ENCODE peak calls at places on chromosomes 11 and 22, in four cellular contexts. One of them, this sample, is unnamed.

GRCh38 chr11:64312947-64313346 is 4.4 kb downstream of the TRMT112 start:
- DNase-seq in H1: no peak
- DNase-seq in HepG2: no peak
- DNase-seq in GM12878: no peak
- DNase-seq in this sample: no peak

GRCh38 chr11:118046051-118046963 is 30.6 kb upstream of the TMPRSS4 start:
- DNase-seq in H1: no peak
- DNase-seq in GM12878: peak
- DNase-seq in HepG2: no peak
- DNase-seq in this sample: no peak

GRCh38 chr22:26546282-26546681 is 34.0 kb upstream of the TFIP11 start:
- DNase-seq in HepG2: no peak
- DNase-seq in GM12878: no peak
- DNase-seq in H1: no peak
- DNase-seq in this sample: no peak

GRCh38 chr22:34111210-34111824 is 191.0 kb upstream of the LARGE1 start:
- DNase-seq in GM12878: no peak
- DNase-seq in H1: peak
- DNase-seq in HepG2: peak
- DNase-seq in this sample: peak

GRCh38 chr11:35398881-35399280 is 20.5 kb downstream of the SLC1A2 start:
- DNase-seq in GM12878: no peak
- DNase-seq in H1: no peak
- DNase-seq in HepG2: no peak
- DNase-seq in this sample: no peak

GRCh38 chr11:15867886-15868285 is 488.5 kb downstream of the SOX6 start:
- DNase-seq in GM12878: no peak
- DNase-seq in H1: no peak
- DNase-seq in HepG2: no peak
- DNase-seq in this sample: no peak

GRCh38 chr11:94746721-94747120 is 21.4 kb upstream of the AMOTL1 start:
- DNase-seq in HepG2: no peak
- DNase-seq in GM12878: no peak
- DNase-seq in H1: no peak
- DNase-seq in this sample: no peak

GRCh38 chr11:119756169-119756568 is 27.2 kb upstream of the NECTIN1 start:
- DNase-seq in H1: no peak
- DNase-seq in GM12878: no peak
- DNase-seq in HepG2: no peak
- DNase-seq in this sample: no peak

GRCh38 chr11:67265633-67266423 is 445 bp upstream of the GRK2 start:
- DNase-seq in H1: peak
- DNase-seq in HepG2: peak
- DNase-seq in GM12878: no peak
- DNase-seq in this sample: peak

GRCh38 chr11:119975561-119976152 is 162.3 kb downstream of the TRIM29 start:
- DNase-seq in HepG2: no peak
- DNase-seq in H1: peak
- DNase-seq in GM12878: no peak
- DNase-seq in this sample: no peak

GRCh38 chr11:101362643-101363042 is 221.2 kb downstream of the TRPC6 start:
- DNase-seq in HepG2: no peak
- DNase-seq in H1: no peak
- DNase-seq in GM12878: no peak
- DNase-seq in this sample: no peak

GRCh38 chr11:134385774-134386565 is 26.1 kb downstream of the B3GAT1 start:
- DNase-seq in H1: no peak
- DNase-seq in HepG2: no peak
- DNase-seq in GM12878: no peak
- DNase-seq in this sample: no peak

GRCh38 chr11:83174008-83174407 is 17.1 kb downstream of the PCF11 start:
- DNase-seq in H1: no peak
- DNase-seq in HepG2: no peak
- DNase-seq in GM12878: no peak
- DNase-seq in this sample: no peak

GRCh38 chr22:42080287-42080686 is 787 bp downstream of the SMDT1 start:
- DNase-seq in HepG2: no peak
- DNase-seq in H1: no peak
- DNase-seq in GM12878: no peak
- DNase-seq in this sample: peak

GRCh38 chr22:30882181-30882771 is 86.3 kb downstream of the MORC2 start:
- DNase-seq in H1: no peak
- DNase-seq in HepG2: no peak
- DNase-seq in GM12878: no peak
- DNase-seq in this sample: peak

GRCh38 chr11:102522332-102523207 is 8.0 kb downstream of the MMP7 start:
- DNase-seq in HepG2: no peak
- DNase-seq in GM12878: no peak
- DNase-seq in H1: no peak
- DNase-seq in this sample: no peak

GRCh38 chr11:93169950-93170561 is 27.7 kb downstream of the SLC36A4 start:
- DNase-seq in HepG2: peak
- DNase-seq in GM12878: no peak
- DNase-seq in H1: no peak
- DNase-seq in this sample: no peak

GRCh38 chr11:43581370-43582023 is 99.0 kb upstream of the HSD17B12 start:
- DNase-seq in HepG2: no peak
- DNase-seq in H1: no peak
- DNase-seq in GM12878: no peak
- DNase-seq in this sample: no peak

GRCh38 chr11:62921573-62922188 is 518 bp upstream of the CHRM1 start:
- DNase-seq in HepG2: no peak
- DNase-seq in GM12878: no peak
- DNase-seq in H1: no peak
- DNase-seq in this sample: peak

GRCh38 chr11:71068963-71069362 is 183.4 kb downstream of the SHANK2 start:
- DNase-seq in H1: no peak
- DNase-seq in GM12878: no peak
- DNase-seq in HepG2: no peak
- DNase-seq in this sample: no peak

GRCh38 chr11:105975128-105975527 is 46.9 kb downstream of the MSANTD4 start:
- DNase-seq in H1: no peak
- DNase-seq in GM12878: no peak
- DNase-seq in HepG2: no peak
- DNase-seq in this sample: no peak

GRCh38 chr11:129426776-129427175 is 51.1 kb downstream of the BARX2 start:
- DNase-seq in H1: no peak
- DNase-seq in HepG2: no peak
- DNase-seq in GM12878: no peak
- DNase-seq in this sample: no peak

GRCh38 chr11:44032304-44033085 is 15.3 kb upstream of the ACCSL start:
- DNase-seq in GM12878: no peak
- DNase-seq in H1: peak
- DNase-seq in HepG2: no peak
- DNase-seq in this sample: no peak

GRCh38 chr11:94449437-94449836 is 44.2 kb downstream of the MRE11 start:
- DNase-seq in GM12878: no peak
- DNase-seq in H1: no peak
- DNase-seq in HepG2: peak
- DNase-seq in this sample: no peak

GRCh38 chr11:64291746-64292457 is 800 bp downstream of the KCNK4 start:
- DNase-seq in HepG2: no peak
- DNase-seq in H1: no peak
- DNase-seq in GM12878: no peak
- DNase-seq in this sample: no peak

GRCh38 chr11:120432056-120433018 is 79.2 kb upstream of the GRIK4 start:
- DNase-seq in H1: no peak
- DNase-seq in HepG2: peak
- DNase-seq in GM12878: peak
- DNase-seq in this sample: peak

GRCh38 chr11:76788661-76789442 is 5.7 kb downstream of the TSKU start:
- DNase-seq in H1: no peak
- DNase-seq in HepG2: peak
- DNase-seq in GM12878: no peak
- DNase-seq in this sample: no peak

GRCh38 chr22:19745155-19746133 is 15.1 kb upstream of the TBX1 start:
- DNase-seq in GM12878: no peak
- DNase-seq in HepG2: no peak
- DNase-seq in H1: no peak
- DNase-seq in this sample: no peak

GRCh38 chr11:69696749-69697488 is 6.9 kb downstream of the FGF19 start:
- DNase-seq in H1: no peak
- DNase-seq in GM12878: no peak
- DNase-seq in HepG2: no peak
- DNase-seq in this sample: no peak

GRCh38 chr11:83611616-83612015 is 325.4 kb upstream of the CCDC90B start:
- DNase-seq in GM12878: no peak
- DNase-seq in H1: no peak
- DNase-seq in HepG2: no peak
- DNase-seq in this sample: no peak

GRCh38 chr22:23750374-23750743 is 553 bp downstream of the ZNF70 start:
- DNase-seq in H1: no peak
- DNase-seq in HepG2: no peak
- DNase-seq in GM12878: no peak
- DNase-seq in this sample: no peak

GRCh38 chr11:132114185-132114584 is 743.8 kb downstream of the NTM start:
- DNase-seq in H1: no peak
- DNase-seq in HepG2: no peak
- DNase-seq in GM12878: no peak
- DNase-seq in this sample: peak

GRCh38 chr11:48020092-48020755 is 39.9 kb downstream of the PTPRJ start:
- DNase-seq in H1: no peak
- DNase-seq in GM12878: peak
- DNase-seq in HepG2: no peak
- DNase-seq in this sample: no peak

GRCh38 chr11:116931206-116931953 is 94.0 kb upstream of the APOA1 start:
- DNase-seq in H1: no peak
- DNase-seq in GM12878: no peak
- DNase-seq in HepG2: no peak
- DNase-seq in this sample: peak

GRCh38 chr11:75240381-75241035 is at the start of gene TPBGL:
- DNase-seq in GM12878: no peak
- DNase-seq in HepG2: no peak
- DNase-seq in H1: peak
- DNase-seq in this sample: peak
- TF ChIP-seq EZH2 in GM12878: no peak
- TF ChIP-seq EZH2 in HepG2: no peak
- TF ChIP-seq EZH2 in H1: peak
- TF ChIP-seq EZH2 in this sample: no peak

GRCh38 chr11:87392665-87393064 is 354.9 kb downstream of the TMEM135 start:
- DNase-seq in HepG2: no peak
- DNase-seq in GM12878: no peak
- DNase-seq in H1: no peak
- DNase-seq in this sample: no peak

GRCh38 chr11:87397250-87397649 is 359.5 kb downstream of the TMEM135 start:
- DNase-seq in HepG2: no peak
- DNase-seq in GM12878: no peak
- DNase-seq in H1: no peak
- DNase-seq in this sample: no peak

GRCh38 chr11:87394924-87395323 is 357.2 kb downstream of the TMEM135 start:
- DNase-seq in H1: no peak
- DNase-seq in GM12878: no peak
- DNase-seq in HepG2: no peak
- DNase-seq in this sample: no peak

DNA sequence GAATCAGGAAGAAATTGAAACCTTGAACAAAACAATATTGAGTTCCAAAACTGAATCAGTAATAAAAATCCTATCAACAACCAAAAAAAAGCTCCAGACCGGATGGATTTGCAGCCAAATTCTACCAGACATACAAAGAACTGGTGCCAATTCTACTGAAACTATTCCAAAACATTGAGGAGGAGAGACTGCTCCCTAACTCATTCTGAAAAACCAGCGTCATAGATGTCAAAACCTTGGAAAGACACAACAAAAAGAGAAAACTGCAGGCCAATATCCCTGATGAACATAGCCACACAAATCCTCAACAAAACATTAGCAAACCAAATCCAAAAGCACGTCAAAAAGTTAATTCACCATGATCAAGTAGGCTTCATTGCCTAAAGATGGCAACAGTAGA is 353.8 kb downstream of the TMEM135 start:
- DNase-seq in GM12878: no peak
- DNase-seq in HepG2: no peak
- DNase-seq in H1: no peak
- DNase-seq in this sample: no peak
- TF ChIP-seq EP300 in GM12878: no peak
- TF ChIP-seq EP300 in HepG2: no peak
- TF ChIP-seq EP300 in H1: no peak
- TF ChIP-seq EP300 in this sample: no peak

DNA sequence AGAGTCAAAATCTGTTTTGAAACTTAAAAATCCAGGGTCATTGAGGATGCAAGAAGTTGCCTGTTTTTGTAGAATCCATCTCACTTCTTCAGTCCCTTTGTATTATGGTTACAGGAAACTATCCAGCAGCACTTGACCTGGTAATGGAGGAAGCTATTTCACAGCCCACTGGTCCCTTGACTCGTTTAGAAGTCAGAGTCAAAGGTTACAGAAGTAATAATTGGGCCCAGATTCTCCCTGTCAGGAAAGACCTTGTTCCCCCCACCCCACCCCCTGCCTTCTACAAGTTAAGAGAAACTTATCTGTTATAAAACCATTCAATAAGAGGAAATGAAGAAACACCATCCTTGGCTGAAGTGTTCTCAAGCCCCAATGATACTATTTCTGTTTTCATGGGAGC is 65.8 kb downstream of the CSTPP1 start:
- DNase-seq in GM12878: no peak
- DNase-seq in HepG2: no peak
- DNase-seq in H1: no peak
- DNase-seq in this sample: no peak
- TF ChIP-seq CTCF in GM12878: no peak
- TF ChIP-seq CTCF in HepG2: no peak
- TF ChIP-seq CTCF in H1: no peak
- TF ChIP-seq CTCF in this sample: no peak

DNA sequence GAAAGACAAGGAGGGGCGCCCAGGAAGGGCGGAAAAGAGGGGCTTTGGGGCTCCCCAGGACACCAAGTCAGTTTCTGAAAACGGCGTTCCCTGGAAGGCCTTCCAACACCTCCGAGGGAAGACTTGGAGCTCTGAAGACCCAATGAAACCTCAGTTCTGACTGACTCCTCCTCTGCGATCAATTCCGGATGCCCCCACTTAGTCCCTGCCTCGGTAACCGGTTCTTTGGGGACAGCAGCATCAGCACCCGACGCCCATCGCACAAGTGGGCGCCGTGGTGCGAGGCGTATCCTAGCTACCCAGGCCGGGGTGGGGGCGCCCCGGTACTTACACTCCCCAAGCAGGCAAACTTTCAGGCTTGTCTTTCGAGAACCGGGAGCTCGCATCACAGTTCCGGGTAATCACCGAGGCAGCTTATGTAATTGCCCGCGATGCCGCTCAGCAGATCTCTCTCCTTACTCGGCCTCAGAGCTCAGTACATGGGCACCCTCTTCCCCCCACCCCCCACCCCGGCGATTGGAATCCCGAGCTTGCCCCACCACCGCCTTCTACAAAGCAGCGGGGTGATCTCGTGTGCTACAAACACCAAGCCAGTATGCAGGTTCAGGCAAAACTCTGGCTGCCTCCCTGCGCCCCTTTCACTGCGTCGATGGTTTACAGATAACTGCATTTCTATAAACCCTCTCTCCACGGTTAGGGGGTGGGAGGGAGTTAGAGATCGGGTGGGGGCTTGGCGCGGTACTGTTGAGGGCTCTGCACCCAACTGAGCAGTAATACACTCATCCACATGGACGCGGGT is 2.0 kb downstream of the TENM4 start:
- DNase-seq in HepG2: no peak
- DNase-seq in GM12878: no peak
- DNase-seq in H1: peak
- DNase-seq in this sample: no peak
- TF ChIP-seq EZH2 in HepG2: no peak
- TF ChIP-seq EZH2 in GM12878: no peak
- TF ChIP-seq EZH2 in H1: peak
- TF ChIP-seq EZH2 in this sample: no peak